ENCODE peak calls at places on chromosome 10, in five cellular contexts. B, S, V, K and T are unnamed samples.

GRCh38 chr10:79112898-79113431 is 44.2 kb downstream of the ZMIZ1 start:
- DNase-seq in B (peak), S (peak), V (peak), K (no peak), T (peak)

GRCh38 chr10:87612107-87612506 is 47.6 kb upstream of the PAPSS2 start:
- DNase-seq in B (no peak), S (no peak), V (no peak), K (no peak), T (no peak)

GRCh38 chr10:33265621-33266020 is 68.8 kb downstream of the NRP1 start:
- DNase-seq in B (no peak), S (no peak), V (no peak), K (peak), T (no peak)

GRCh38 chr10:19876570-19876969 is 60.3 kb downstream of the PLXDC2 start:
- DNase-seq in B (no peak), S (no peak), V (no peak), K (no peak), T (peak)

GRCh38 chr10:6321880-6322279 is 119.1 kb downstream of the PFKFB3 start:
- DNase-seq in B (peak), S (peak), V (peak), K (no peak), T (peak)

GRCh38 chr10:79184649-79185048 is 115.9 kb downstream of the ZMIZ1 start:
- DNase-seq in B (no peak), S (no peak), V (no peak), K (no peak), T (no peak)

GRCh38 chr10:62384057-62384446 is 9.9 kb downstream of the ZNF365 start:
- DNase-seq in B (peak), S (peak), V (peak), K (no peak), T (peak)

GRCh38 chr10:68831961-68832455 is 4.7 kb downstream of the STOX1 start:
- DNase-seq in B (no peak), S (no peak), V (no peak), K (no peak), T (no peak)

GRCh38 chr10:103768345-103768744 is 87.0 kb downstream of the SH3PXD2A start:
- DNase-seq in B (no peak), S (no peak), V (no peak), K (no peak), T (no peak)

GRCh38 chr10:58638406-58638805 is 125.7 kb downstream of the BICC1 start:
- DNase-seq in B (peak), S (peak), V (peak), K (no peak), T (peak)

GRCh38 chr10:119208553-119208940 is 1.2 kb downstream of the GRK5 start:
- DNase-seq in B (no peak), S (peak), V (peak), K (no peak), T (peak)

GRCh38 chr10:62459072-62459471 is 84.9 kb downstream of the ZNF365 start:
- DNase-seq in B (peak), S (peak), V (peak), K (no peak), T (peak)

GRCh38 chr10:80500572-80501380 is 36.9 kb upstream of the SH2D4B start:
- DNase-seq in B (peak), S (peak), V (peak), K (no peak), T (peak)

GRCh38 chr10:129963076-129963830 is 821 bp downstream of the EBF3 start:
- DNase-seq in B (no peak), S (peak), V (peak), K (no peak), T (peak)

DNA sequence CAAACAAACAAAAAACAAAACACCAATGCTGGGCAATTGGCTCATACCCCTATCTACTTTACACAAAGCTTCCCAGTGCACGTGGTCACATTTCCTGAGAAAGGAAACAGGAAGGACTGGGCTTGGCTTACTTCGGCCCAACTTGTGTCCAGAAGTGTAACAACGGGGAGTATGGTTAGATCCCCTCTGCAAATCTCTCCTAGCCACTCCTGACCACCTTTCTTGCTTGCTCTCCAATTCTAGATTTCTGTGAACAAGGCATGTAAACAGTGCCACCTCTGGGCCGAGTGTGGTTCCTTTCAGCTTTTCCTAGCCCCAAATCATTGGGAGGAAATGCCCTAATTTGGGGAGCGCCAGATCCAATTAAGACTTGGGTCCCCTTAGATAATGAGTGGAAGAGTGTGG is 21.0 kb upstream of the FRAT2 start:
- DNase-seq in B (no peak), S (peak), V (peak), K (peak), T (peak)
- TF ChIP-seq CTCF in B (peak), S (peak), V (peak), K (peak), T (peak)

GRCh38 chr10:102675151-102675886 is 31.0 kb downstream of the TRIM8 start:
- DNase-seq in B (no peak), S (no peak), V (no peak), K (no peak), T (peak)
- H3K4me3 ChIP-seq in B (no peak), S (no peak), V (no peak), K (no peak), T (no peak)

GRCh38 chr10:27242951-27243551 is 2.5 kb upstream of the ACBD5 start:
- DNase-seq in B (peak), S (peak), V (peak), K (peak), T (peak)

GRCh38 chr10:27240212-27240890 is at the start of gene ACBD5:
- DNase-seq in B (peak), S (peak), V (peak), K (peak), T (peak)

GRCh38 chr10:27242473-27242950 is 1.9 kb upstream of the ACBD5 start:
- DNase-seq in B (no peak), S (no peak), V (no peak), K (no peak), T (no peak)

GRCh38 chr10:27241640-27242472 is 1.3 kb upstream of the ACBD5 start:
- DNase-seq in B (peak), S (peak), V (peak), K (peak), T (peak)

GRCh38 chr10:27240891-27241639 is 468 bp upstream of the ACBD5 start:
- DNase-seq in B (peak), S (peak), V (peak), K (peak), T (peak)
- TF ChIP-seq CTCF in B (no peak), S (no peak), V (no peak), K (no peak), T (no peak)

GRCh38 chr10:29839826-29840515 is 205.2 kb upstream of the SVIL start:
- DNase-seq in B (no peak), S (no peak), V (no peak), K (no peak), T (no peak)
- H3K4me3 ChIP-seq in B (no peak), S (no peak), V (no peak), K (no peak), T (no peak)

GRCh38 chr10:71396084-71396713 is 521 bp upstream of the CDH23 start:
- DNase-seq in B (peak), S (no peak), V (no peak), K (peak), T (peak)
- TF ChIP-seq CTCF in B (peak), S (no peak), V (peak), K (peak), T (peak)